ENCODE peak calls at places on chromosomes 2 and 18, in six cellular contexts. One of them, this sample, is unnamed.

GRCh38 chr2:177187631-177188312 is 24.8 kb upstream of the HNRNPA3 start:
- ATAC-seq in naive thymus-derived CD8-positive, alpha-beta T cell: no peak
- ATAC-seq in body of pancreas: no peak
- ATAC-seq in activated T-cell treated with anti-CD3 and anti-CD28 coated beads, Interleukin-2, amount 50 U/mL, for 4 hours: no peak
- ATAC-seq in left ventricle myocardium superior: peak; percentile 90
- ATAC-seq in activated CD4-positive, alpha-beta T cell treated with anti-CD3 and anti-CD28 coated beads for 36 hours: no peak
- ATAC-seq in this sample: no peak

GRCh38 chr18:74654637-74655036 is 57.0 kb downstream of the ZNF407 start:
- ATAC-seq in activated T-cell treated with anti-CD3 and anti-CD28 coated beads, Interleukin-2, amount 50 U/mL, for 4 hours: no peak
- ATAC-seq in activated CD4-positive, alpha-beta T cell treated with anti-CD3 and anti-CD28 coated beads for 36 hours: no peak
- ATAC-seq in body of pancreas: no peak
- ATAC-seq in left ventricle myocardium superior: no peak
- ATAC-seq in naive thymus-derived CD8-positive, alpha-beta T cell: no peak
- ATAC-seq in this sample: no peak

GRCh38 chr2:71721669-71722068 is 268.3 kb downstream of the DYSF start:
- ATAC-seq in activated CD4-positive, alpha-beta T cell treated with anti-CD3 and anti-CD28 coated beads for 36 hours: no peak
- ATAC-seq in left ventricle myocardium superior: no peak
- ATAC-seq in body of pancreas: no peak
- ATAC-seq in activated T-cell treated with anti-CD3 and anti-CD28 coated beads, Interleukin-2, amount 50 U/mL, for 4 hours: no peak
- ATAC-seq in naive thymus-derived CD8-positive, alpha-beta T cell: no peak
- ATAC-seq in this sample: no peak

GRCh38 chr18:74604366-74604765 is 6.7 kb downstream of the ZNF407 start:
- ATAC-seq in naive thymus-derived CD8-positive, alpha-beta T cell: no peak
- ATAC-seq in body of pancreas: no peak
- ATAC-seq in activated T-cell treated with anti-CD3 and anti-CD28 coated beads, Interleukin-2, amount 50 U/mL, for 4 hours: no peak
- ATAC-seq in left ventricle myocardium superior: no peak
- ATAC-seq in activated CD4-positive, alpha-beta T cell treated with anti-CD3 and anti-CD28 coated beads for 36 hours: no peak
- ATAC-seq in this sample: no peak

GRCh38 chr2:52821631-52822030 is 946.0 kb upstream of the CHAC2 start:
- ATAC-seq in naive thymus-derived CD8-positive, alpha-beta T cell: no peak
- ATAC-seq in activated T-cell treated with anti-CD3 and anti-CD28 coated beads, Interleukin-2, amount 50 U/mL, for 4 hours: no peak
- ATAC-seq in left ventricle myocardium superior: no peak
- ATAC-seq in body of pancreas: no peak
- ATAC-seq in activated CD4-positive, alpha-beta T cell treated with anti-CD3 and anti-CD28 coated beads for 36 hours: no peak
- ATAC-seq in this sample: no peak

GRCh38 chr2:188506843-188507242 is 215.2 kb downstream of the GULP1 start:
- ATAC-seq in body of pancreas: no peak
- ATAC-seq in left ventricle myocardium superior: no peak
- ATAC-seq in activated T-cell treated with anti-CD3 and anti-CD28 coated beads, Interleukin-2, amount 50 U/mL, for 4 hours: no peak
- ATAC-seq in activated CD4-positive, alpha-beta T cell treated with anti-CD3 and anti-CD28 coated beads for 36 hours: no peak
- ATAC-seq in naive thymus-derived CD8-positive, alpha-beta T cell: no peak
- ATAC-seq in this sample: no peak

GRCh38 chr2:30688956-30689401 is 118.3 kb downstream of the CAPN13 start:
- ATAC-seq in activated T-cell treated with anti-CD3 and anti-CD28 coated beads, Interleukin-2, amount 50 U/mL, for 4 hours: no peak
- ATAC-seq in body of pancreas: no peak
- ATAC-seq in naive thymus-derived CD8-positive, alpha-beta T cell: no peak
- ATAC-seq in activated CD4-positive, alpha-beta T cell treated with anti-CD3 and anti-CD28 coated beads for 36 hours: no peak
- ATAC-seq in left ventricle myocardium superior: peak; percentile 84
- ATAC-seq in this sample: no peak

GRCh38 chr2:96946625-96947024 is 39.8 kb downstream of the FAM178B start:
- ATAC-seq in naive thymus-derived CD8-positive, alpha-beta T cell: no peak
- ATAC-seq in activated T-cell treated with anti-CD3 and anti-CD28 coated beads, Interleukin-2, amount 50 U/mL, for 4 hours: no peak
- ATAC-seq in activated CD4-positive, alpha-beta T cell treated with anti-CD3 and anti-CD28 coated beads for 36 hours: no peak
- ATAC-seq in left ventricle myocardium superior: no peak
- ATAC-seq in body of pancreas: no peak
- ATAC-seq in this sample: no peak

GRCh38 chr2:63842149-63843061 is 709 bp downstream of the UGP2 start:
- ATAC-seq in activated CD4-positive, alpha-beta T cell treated with anti-CD3 and anti-CD28 coated beads for 36 hours: no peak
- ATAC-seq in left ventricle myocardium superior: peak; percentile 10
- ATAC-seq in activated T-cell treated with anti-CD3 and anti-CD28 coated beads, Interleukin-2, amount 50 U/mL, for 4 hours: no peak
- ATAC-seq in body of pancreas: no peak
- ATAC-seq in naive thymus-derived CD8-positive, alpha-beta T cell: no peak
- ATAC-seq in this sample: no peak

GRCh38 chr2:65277791-65278449 is 50.3 kb downstream of the ACTR2 start:
- ATAC-seq in activated CD4-positive, alpha-beta T cell treated with anti-CD3 and anti-CD28 coated beads for 36 hours: no peak
- ATAC-seq in naive thymus-derived CD8-positive, alpha-beta T cell: no peak
- ATAC-seq in activated T-cell treated with anti-CD3 and anti-CD28 coated beads, Interleukin-2, amount 50 U/mL, for 4 hours: peak; percentile 10
- ATAC-seq in body of pancreas: no peak
- ATAC-seq in left ventricle myocardium superior: peak; percentile 68
- ATAC-seq in this sample: peak; percentile 72

GRCh38 chr2:200713704-200714064 is 98.0 kb upstream of the BZW1 start:
- ATAC-seq in body of pancreas: no peak
- ATAC-seq in activated CD4-positive, alpha-beta T cell treated with anti-CD3 and anti-CD28 coated beads for 36 hours: peak; percentile 1
- ATAC-seq in activated T-cell treated with anti-CD3 and anti-CD28 coated beads, Interleukin-2, amount 50 U/mL, for 4 hours: no peak
- ATAC-seq in left ventricle myocardium superior: peak; percentile 10
- ATAC-seq in naive thymus-derived CD8-positive, alpha-beta T cell: no peak
- ATAC-seq in this sample: peak; percentile 0

GRCh38 chr2:236631361-236632291 is 62.0 kb downstream of the ACKR3 start:
- ATAC-seq in activated CD4-positive, alpha-beta T cell treated with anti-CD3 and anti-CD28 coated beads for 36 hours: no peak
- ATAC-seq in left ventricle myocardium superior: peak; percentile 80
- ATAC-seq in naive thymus-derived CD8-positive, alpha-beta T cell: no peak
- ATAC-seq in body of pancreas: peak; percentile 27
- ATAC-seq in activated T-cell treated with anti-CD3 and anti-CD28 coated beads, Interleukin-2, amount 50 U/mL, for 4 hours: no peak
- ATAC-seq in this sample: no peak

GRCh38 chr18:8858888-8859511 is 153.6 kb downstream of the MTCL1 start:
- ATAC-seq in left ventricle myocardium superior: peak; percentile 49
- ATAC-seq in naive thymus-derived CD8-positive, alpha-beta T cell: no peak
- ATAC-seq in activated T-cell treated with anti-CD3 and anti-CD28 coated beads, Interleukin-2, amount 50 U/mL, for 4 hours: no peak
- ATAC-seq in activated CD4-positive, alpha-beta T cell treated with anti-CD3 and anti-CD28 coated beads for 36 hours: no peak
- ATAC-seq in body of pancreas: peak; percentile 65
- ATAC-seq in this sample: no peak

GRCh38 chr2:85949280-85949679 is 60.5 kb upstream of the ST3GAL5 start:
- ATAC-seq in activated T-cell treated with anti-CD3 and anti-CD28 coated beads, Interleukin-2, amount 50 U/mL, for 4 hours: no peak
- ATAC-seq in activated CD4-positive, alpha-beta T cell treated with anti-CD3 and anti-CD28 coated beads for 36 hours: no peak
- ATAC-seq in left ventricle myocardium superior: peak; percentile 49
- ATAC-seq in body of pancreas: peak; percentile 93
- ATAC-seq in naive thymus-derived CD8-positive, alpha-beta T cell: no peak
- ATAC-seq in this sample: no peak

GRCh38 chr2:62194558-62195420 is 1.1 kb upstream of the B3GNT2 start:
- ATAC-seq in body of pancreas: no peak
- ATAC-seq in left ventricle myocardium superior: peak; percentile 3
- ATAC-seq in activated CD4-positive, alpha-beta T cell treated with anti-CD3 and anti-CD28 coated beads for 36 hours: no peak
- ATAC-seq in naive thymus-derived CD8-positive, alpha-beta T cell: no peak
- ATAC-seq in activated T-cell treated with anti-CD3 and anti-CD28 coated beads, Interleukin-2, amount 50 U/mL, for 4 hours: no peak
- ATAC-seq in this sample: no peak

GRCh38 chr2:232721882-232722281 is 24.8 kb downstream of the GIGYF2 start:
- ATAC-seq in naive thymus-derived CD8-positive, alpha-beta T cell: no peak
- ATAC-seq in activated T-cell treated with anti-CD3 and anti-CD28 coated beads, Interleukin-2, amount 50 U/mL, for 4 hours: no peak
- ATAC-seq in left ventricle myocardium superior: no peak
- ATAC-seq in activated CD4-positive, alpha-beta T cell treated with anti-CD3 and anti-CD28 coated beads for 36 hours: no peak
- ATAC-seq in body of pancreas: no peak
- ATAC-seq in this sample: no peak

GRCh38 chr18:49813071-49813320 is 337 bp downstream of the ACAA2 start:
- ATAC-seq in left ventricle myocardium superior: peak; percentile 50
- ATAC-seq in body of pancreas: no peak
- ATAC-seq in naive thymus-derived CD8-positive, alpha-beta T cell: peak; percentile 4
- ATAC-seq in activated T-cell treated with anti-CD3 and anti-CD28 coated beads, Interleukin-2, amount 50 U/mL, for 4 hours: no peak
- ATAC-seq in activated CD4-positive, alpha-beta T cell treated with anti-CD3 and anti-CD28 coated beads for 36 hours: no peak
- ATAC-seq in this sample: peak; percentile 1

GRCh38 chr18:54030434-54030833 is 194.0 kb downstream of the MBD2 start:
- ATAC-seq in body of pancreas: no peak
- ATAC-seq in activated T-cell treated with anti-CD3 and anti-CD28 coated beads, Interleukin-2, amount 50 U/mL, for 4 hours: no peak
- ATAC-seq in naive thymus-derived CD8-positive, alpha-beta T cell: no peak
- ATAC-seq in activated CD4-positive, alpha-beta T cell treated with anti-CD3 and anti-CD28 coated beads for 36 hours: no peak
- ATAC-seq in left ventricle myocardium superior: peak; percentile 52
- ATAC-seq in this sample: no peak

GRCh38 chr2:85199692-85200091 is 66.5 kb downstream of the TCF7L1 start:
- ATAC-seq in activated T-cell treated with anti-CD3 and anti-CD28 coated beads, Interleukin-2, amount 50 U/mL, for 4 hours: no peak
- ATAC-seq in left ventricle myocardium superior: peak; percentile 70
- ATAC-seq in activated CD4-positive, alpha-beta T cell treated with anti-CD3 and anti-CD28 coated beads for 36 hours: no peak
- ATAC-seq in body of pancreas: no peak
- ATAC-seq in naive thymus-derived CD8-positive, alpha-beta T cell: no peak
- ATAC-seq in this sample: no peak

GRCh38 chr2:233049194-233049761 is 10.9 kb upstream of the INPP5D start:
- ATAC-seq in left ventricle myocardium superior: no peak
- ATAC-seq in activated CD4-positive, alpha-beta T cell treated with anti-CD3 and anti-CD28 coated beads for 36 hours: no peak
- ATAC-seq in naive thymus-derived CD8-positive, alpha-beta T cell: no peak
- ATAC-seq in body of pancreas: no peak
- ATAC-seq in activated T-cell treated with anti-CD3 and anti-CD28 coated beads, Interleukin-2, amount 50 U/mL, for 4 hours: no peak
- ATAC-seq in this sample: no peak

GRCh38 chr2:101002562-101003277 is 631 bp downstream of the RPL31 start:
- ATAC-seq in naive thymus-derived CD8-positive, alpha-beta T cell: peak; percentile 51
- ATAC-seq in body of pancreas: no peak
- ATAC-seq in activated CD4-positive, alpha-beta T cell treated with anti-CD3 and anti-CD28 coated beads for 36 hours: peak; percentile 7
- ATAC-seq in left ventricle myocardium superior: no peak
- ATAC-seq in activated T-cell treated with anti-CD3 and anti-CD28 coated beads, Interleukin-2, amount 50 U/mL, for 4 hours: peak; percentile 14
- ATAC-seq in this sample: no peak

GRCh38 chr2:156005999-156006712 is 326.4 kb downstream of the NR4A2 start:
- ATAC-seq in activated CD4-positive, alpha-beta T cell treated with anti-CD3 and anti-CD28 coated beads for 36 hours: no peak
- ATAC-seq in body of pancreas: no peak
- ATAC-seq in naive thymus-derived CD8-positive, alpha-beta T cell: no peak
- ATAC-seq in activated T-cell treated with anti-CD3 and anti-CD28 coated beads, Interleukin-2, amount 50 U/mL, for 4 hours: no peak
- ATAC-seq in left ventricle myocardium superior: no peak
- ATAC-seq in this sample: no peak

GRCh38 chr2:19187323-19188020 is 171.0 kb downstream of the OSR1 start:
- ATAC-seq in body of pancreas: no peak
- ATAC-seq in left ventricle myocardium superior: peak; percentile 30
- ATAC-seq in activated T-cell treated with anti-CD3 and anti-CD28 coated beads, Interleukin-2, amount 50 U/mL, for 4 hours: no peak
- ATAC-seq in activated CD4-positive, alpha-beta T cell treated with anti-CD3 and anti-CD28 coated beads for 36 hours: no peak
- ATAC-seq in naive thymus-derived CD8-positive, alpha-beta T cell: no peak
- ATAC-seq in this sample: no peak

GRCh38 chr2:206981739-206982336 is 42.5 kb downstream of the CPO start:
- ATAC-seq in naive thymus-derived CD8-positive, alpha-beta T cell: peak; percentile 59
- ATAC-seq in left ventricle myocardium superior: peak; percentile 94
- ATAC-seq in activated T-cell treated with anti-CD3 and anti-CD28 coated beads, Interleukin-2, amount 50 U/mL, for 4 hours: no peak
- ATAC-seq in activated CD4-positive, alpha-beta T cell treated with anti-CD3 and anti-CD28 coated beads for 36 hours: peak; percentile 80
- ATAC-seq in body of pancreas: no peak
- ATAC-seq in this sample: peak; percentile 64

GRCh38 chr2:178315488-178315948 is 121.2 kb downstream of the OSBPL6 start:
- ATAC-seq in activated T-cell treated with anti-CD3 and anti-CD28 coated beads, Interleukin-2, amount 50 U/mL, for 4 hours: no peak
- ATAC-seq in activated CD4-positive, alpha-beta T cell treated with anti-CD3 and anti-CD28 coated beads for 36 hours: no peak
- ATAC-seq in body of pancreas: no peak
- ATAC-seq in left ventricle myocardium superior: peak; percentile 76
- ATAC-seq in naive thymus-derived CD8-positive, alpha-beta T cell: no peak
- ATAC-seq in this sample: no peak

GRCh38 chr2:119028327-119029174 is 86.6 kb downstream of the MARCO start:
- ATAC-seq in activated CD4-positive, alpha-beta T cell treated with anti-CD3 and anti-CD28 coated beads for 36 hours: no peak
- ATAC-seq in activated T-cell treated with anti-CD3 and anti-CD28 coated beads, Interleukin-2, amount 50 U/mL, for 4 hours: no peak
- ATAC-seq in left ventricle myocardium superior: no peak
- ATAC-seq in body of pancreas: no peak
- ATAC-seq in naive thymus-derived CD8-positive, alpha-beta T cell: no peak
- ATAC-seq in this sample: no peak

GRCh38 chr2:108938069-108938710 is 50.8 kb downstream of the EDAR start:
- ATAC-seq in activated CD4-positive, alpha-beta T cell treated with anti-CD3 and anti-CD28 coated beads for 36 hours: peak; percentile 72
- ATAC-seq in activated T-cell treated with anti-CD3 and anti-CD28 coated beads, Interleukin-2, amount 50 U/mL, for 4 hours: peak; percentile 61
- ATAC-seq in naive thymus-derived CD8-positive, alpha-beta T cell: no peak
- ATAC-seq in body of pancreas: no peak
- ATAC-seq in left ventricle myocardium superior: no peak
- ATAC-seq in this sample: peak; percentile 45

GRCh38 chr2:168611091-168611490 is 155.0 kb downstream of the CERS6 start:
- ATAC-seq in activated CD4-positive, alpha-beta T cell treated with anti-CD3 and anti-CD28 coated beads for 36 hours: no peak
- ATAC-seq in naive thymus-derived CD8-positive, alpha-beta T cell: no peak
- ATAC-seq in left ventricle myocardium superior: peak; percentile 32
- ATAC-seq in activated T-cell treated with anti-CD3 and anti-CD28 coated beads, Interleukin-2, amount 50 U/mL, for 4 hours: no peak
- ATAC-seq in body of pancreas: no peak
- ATAC-seq in this sample: no peak

This sample was measured in activated T-helper 17 cell treated with anti-CD3 and anti-CD28 coated beads, Interleukin-2, amount 50 U/mL, for 72 hours.